ENCODE peak calls at places on chromosome 14, in eight cellular contexts. E is Right ventricle myocardium superior; T is HuH-7; D is NCI-H2171; X is lower lobe of right lung; Q is stimulated activated CD8-positive, alpha-beta memory T cell treated with anti-CD3 and anti-CD28 coated beads, Interleukin-7, amount 100 ng/mL, for 4 hours; K is psoas muscle; V is NCI-H187. N is an unnamed sample.

GRCh38 chr14:95292660-95293425 is 26.9 kb downstream of the CLMN start:
- DNase-seq in E (no peak), T (no peak), D (no peak), X (no peak), Q (no peak), K (no peak), V (no peak), N (no peak)

GRCh38 chr14:67729072-67729561 is 27.4 kb downstream of the RDH12 start:
- DNase-seq in E (no peak), T (no peak), D (no peak), X (peak; percentile 57), Q (no peak), K (no peak), V (no peak), N (no peak)

GRCh38 chr14:88129306-88130056 is 124.5 kb downstream of the GPR65 start:
- DNase-seq in E (no peak), T (peak; percentile 7), D (no peak), X (no peak), Q (no peak), K (no peak), V (no peak), N (no peak)

GRCh38 chr14:36068777-36069534 is 107.6 kb downstream of the PTCSC3 start:
- DNase-seq in E (no peak), T (no peak), D (no peak), X (no peak), Q (no peak), K (no peak), V (peak; percentile 87), N (no peak)

GRCh38 chr14:54712371-54712998 is 145.6 kb downstream of the SAMD4A start:
- DNase-seq in E (no peak), T (no peak), D (no peak), X (no peak), Q (no peak), K (peak; percentile 32), V (no peak), N (no peak)

GRCh38 chr14:33914676-33915516 is 36.0 kb downstream of the EGLN3 start:
- DNase-seq in E (no peak), T (no peak), D (no peak), X (no peak), Q (no peak), K (no peak), V (no peak), N (no peak)

GRCh38 chr14:20683896-20684661 is at the start of gene RNASE4:
- DNase-seq in E (peak; percentile 91), T (peak; percentile 55), D (peak; percentile 76), X (peak; percentile 93), Q (peak; percentile 74), K (peak; percentile 80), V (no peak), N (peak; percentile 57)

GRCh38 chr14:92309968-92310367 is 13.0 kb upstream of the SLC24A4 start:
- DNase-seq in E (no peak), T (no peak), D (no peak), X (no peak), Q (no peak), K (no peak), V (no peak), N (no peak)

GRCh38 chr14:29215853-29216252 is 449.3 kb downstream of the FOXG1 start:
- DNase-seq in E (no peak), T (no peak), D (peak; percentile 69), X (no peak), Q (no peak), K (no peak), V (peak; percentile 74), N (no peak)

GRCh38 chr14:104450811-104451401 is 128.7 kb upstream of the C14orf180 start:
- DNase-seq in E (no peak), T (no peak), D (no peak), X (no peak), Q (no peak), K (no peak), V (no peak), N (no peak)

GRCh38 chr14:37195327-37195726 is 2.4 kb upstream of the MIPOL1 start:
- DNase-seq in E (no peak), T (no peak), D (no peak), X (no peak), Q (no peak), K (no peak), V (no peak), N (no peak)

GRCh38 chr14:104895786-104896642 is 28.7 kb upstream of the PLD4 start:
- DNase-seq in E (peak; percentile 43), T (no peak), D (no peak), X (peak; percentile 81), Q (no peak), K (peak; percentile 23), V (peak; percentile 72), N (peak; percentile 11)

GRCh38 chr14:71143391-71144290 is 236.4 kb downstream of the PCNX1 start:
- DNase-seq in E (no peak), T (no peak), D (no peak), X (no peak), Q (no peak), K (no peak), V (no peak), N (no peak)

GRCh38 chr14:58196198-58196597 is 3.8 kb upstream of the ACTR10 start:
- DNase-seq in E (no peak), T (no peak), D (no peak), X (no peak), Q (no peak), K (no peak), V (no peak), N (no peak)

GRCh38 chr14:78022059-78022458 is 148.1 kb upstream of the NRXN3 start:
- DNase-seq in E (peak; percentile 57), T (peak; percentile 62), D (peak; percentile 65), X (peak; percentile 71), Q (no peak), K (peak; percentile 27), V (peak; percentile 82), N (peak; percentile 67)

GRCh38 chr14:53011053-53011462 is 60.2 kb upstream of the FERMT2 start:
- DNase-seq in E (peak; percentile 84), T (no peak), D (no peak), X (peak; percentile 48), Q (no peak), K (peak; percentile 85), V (no peak), N (no peak)

GRCh38 chr14:105852378-105853088 is 326.1 kb downstream of the TMEM121 start:
- DNase-seq in E (peak; percentile 26), T (no peak), D (peak; percentile 57), X (peak; percentile 38), Q (no peak), K (no peak), V (no peak), N (no peak)

GRCh38 chr14:32208490-32208889 is 5.4 kb upstream of the RNU6-8 start:
- DNase-seq in E (no peak), T (no peak), D (no peak), X (no peak), Q (no peak), K (no peak), V (no peak), N (no peak)

GRCh38 chr14:24817638-24818053 is 183.7 kb upstream of the GZMB start:
- DNase-seq in E (no peak), T (no peak), D (no peak), X (no peak), Q (no peak), K (no peak), V (no peak), N (no peak)

GRCh38 chr14:100610511-100611217 is 23.4 kb upstream of the BEGAIN start:
- DNase-seq in E (peak; percentile 17), T (no peak), D (no peak), X (no peak), Q (no peak), K (no peak), V (no peak), N (no peak)

GRCh38 chr14:59570122-59570521 is 6.5 kb downstream of the CCDC175 start:
- DNase-seq in E (no peak), T (no peak), D (no peak), X (no peak), Q (no peak), K (no peak), V (no peak), N (peak; percentile 14)

GRCh38 chr14:63840981-63841380 is 11.8 kb upstream of the SYNE2 start:
- DNase-seq in E (peak; percentile 45), T (no peak), D (no peak), X (peak; percentile 61), Q (peak; percentile 49), K (peak; percentile 19), V (no peak), N (no peak)

GRCh38 chr14:99686557-99687283 is 2.6 kb downstream of the CYP46A1 start:
- DNase-seq in E (no peak), T (no peak), D (no peak), X (no peak), Q (no peak), K (no peak), V (no peak), N (no peak)

GRCh38 chr14:64337901-64338615 is 43.9 kb upstream of the ESR2 start:
- DNase-seq in E (peak; percentile 50), T (peak; percentile 17), D (peak; percentile 64), X (peak; percentile 87), Q (no peak), K (no peak), V (peak; percentile 80), N (peak; percentile 90)

GRCh38 chr14:68810173-68811153 is 17.6 kb upstream of the ZFP36L1 start:
- DNase-seq in E (no peak), T (no peak), D (no peak), X (peak; percentile 65), Q (no peak), K (no peak), V (no peak), N (no peak)

GRCh38 chr14:34355584-34356266 is 106.3 kb downstream of the SPTSSA start:
- DNase-seq in E (no peak), T (no peak), D (peak; percentile 85), X (no peak), Q (no peak), K (no peak), V (no peak), N (peak; percentile 62)

GRCh38 chr14:76701981-76702380 is 59.3 kb upstream of the VASH1 start:
- DNase-seq in E (peak; percentile 74), T (no peak), D (no peak), X (no peak), Q (no peak), K (peak; percentile 76), V (no peak), N (no peak)

GRCh38 chr14:64663174-64663573 is 41.0 kb upstream of the PLEKHG3 start:
- DNase-seq in E (no peak), T (no peak), D (peak; percentile 56), X (no peak), Q (no peak), K (no peak), V (no peak), N (no peak)

GRCh38 chr14:103380719-103381377 is 4.4 kb upstream of the MARK3 start:
- DNase-seq in E (no peak), T (no peak), D (no peak), X (no peak), Q (no peak), K (no peak), V (no peak), N (no peak)

GRCh38 chr14:100621806-100622205 is 34.6 kb upstream of the BEGAIN start:
- DNase-seq in E (peak; percentile 46), T (no peak), D (no peak), X (peak; percentile 31), Q (no peak), K (no peak), V (no peak), N (no peak)

GRCh38 chr14:59265808-59266207 is 77.3 kb downstream of the DAAM1 start:
- DNase-seq in E (no peak), T (no peak), D (no peak), X (no peak), Q (peak; percentile 4), K (no peak), V (no peak), N (no peak)

GRCh38 chr14:68669644-68670343 is 123.1 kb downstream of the ZFP36L1 start:
- DNase-seq in E (peak; percentile 58), T (no peak), D (no peak), X (no peak), Q (no peak), K (peak; percentile 29), V (no peak), N (no peak)